ENCODE peak calls at places on chromosomes 4 and X, in four cellular contexts. C is HEK293T, K is HepG2, J is K562. E is an unnamed sample.

GRCh38 chrX:107355533-107355932 is 93.9 kb upstream of the FRMPD3 start:
- DNase-seq in C (no peak), K (no peak), J (no peak), E (no peak)

GRCh38 chr4:120452006-120452405 is 385.4 kb upstream of the MAD2L1 start:
- DNase-seq in J (no peak), K (no peak), C (no peak), E (no peak)

GRCh38 chr4:58475097-58475496 is 1364.9 kb upstream of the IGFBP7 start:
- DNase-seq in K (no peak), J (no peak), C (no peak), E (no peak)

GRCh38 chr4:182147391-182147790 is 95.8 kb upstream of the TENM3 start:
- DNase-seq in K (no peak), J (no peak), C (no peak), E (no peak)

GRCh38 chr4:125620066-125620850 is 305.5 kb downstream of the FAT4 start:
- DNase-seq in J (no peak), C (no peak), K (no peak), E (no peak)

GRCh38 chr4:32884198-32884597 is 2164.0 kb downstream of the PCDH7 start:
- DNase-seq in C (no peak), K (no peak), J (no peak), E (no peak)

GRCh38 chr4:165440415-165440882 is 61.6 kb downstream of the CPE start:
- DNase-seq in J (no peak), C (no peak), K (peak; percentile 23), E (no peak)

GRCh38 chr4:164731827-164732474 is 22.0 kb upstream of the SMIM31 start:
- DNase-seq in C (peak; percentile 68), J (peak; percentile 62), K (peak; percentile 20), E (peak; percentile 3)

GRCh38 chrX:36198575-36198974 is 279.0 kb downstream of the CFAP47 start:
- DNase-seq in C (no peak), K (no peak), J (no peak), E (no peak)

GRCh38 chr4:150960818-150961217 is 54.3 kb downstream of the LRBA start:
- DNase-seq in C (peak; percentile 32), K (peak; percentile 35), J (peak; percentile 49), E (no peak)

GRCh38 chr4:72076562-72076961 is 44.8 kb downstream of the NPFFR2 start:
- DNase-seq in K (no peak), J (no peak), C (no peak), E (no peak)

GRCh38 chr4:1405636-1406415 is 416 bp downstream of the NKX1-1 start:
- DNase-seq in K (no peak), C (no peak), J (no peak), E (no peak)

GRCh38 chr4:105113800-105114199 is 32.9 kb upstream of the TET2 start:
- DNase-seq in C (no peak), J (no peak), K (no peak), E (no peak)

GRCh38 chr4:96016615-96017299 is 176.9 kb downstream of the PDHA2 start:
- DNase-seq in K (no peak), C (no peak), J (no peak), E (no peak)

GRCh38 chr4:183659029-183659870 is at the start of the genes RWDD4 and TRAPPC11:
- DNase-seq in C (peak; percentile 87), J (peak; percentile 98), K (peak; percentile 94), E (peak; percentile 95)

GRCh38 chr4:127400736-127401346 is 231.9 kb upstream of the INTU start:
- DNase-seq in C (peak; percentile 50), K (peak; percentile 66), J (peak; percentile 53), E (peak; percentile 9)

GRCh38 chr4:186829740-186830449 is 106.2 kb upstream of the FAT1 start:
- DNase-seq in K (peak; percentile 52), J (peak; percentile 50), C (no peak), E (no peak)

GRCh38 chr4:3305610-3306371 is 13.0 kb downstream of the RGS12 start:
- DNase-seq in K (no peak), C (no peak), J (peak; percentile 33), E (no peak)

GRCh38 chrX:117936162-117936561 is 180.4 kb downstream of the KLHL13 start:
- DNase-seq in C (no peak), J (no peak), K (no peak), E (no peak)

GRCh38 chr4:78880874-78881492 is 58.3 kb downstream of the PAQR3 start:
- DNase-seq in K (no peak), C (no peak), J (no peak), E (no peak)

GRCh38 chr4:182920676-182921075 is 3.5 kb upstream of the DCTD start:
- DNase-seq in K (no peak), C (no peak), J (no peak), E (no peak)

GRCh38 chrX:70479197-70479969 is 34.7 kb downstream of the DLG3 start:
- DNase-seq in J (no peak), C (no peak), K (peak; percentile 67), E (no peak)

GRCh38 chrX:129777218-129777768 is 2.5 kb upstream of the SASH3 start:
- DNase-seq in K (peak; percentile 19), C (no peak), J (no peak), E (no peak)

GRCh38 chr4:165199286-165199685 is 8.1 kb upstream of the KLHL2 start:
- DNase-seq in C (no peak), K (no peak), J (no peak), E (no peak)

GRCh38 chr4:41725254-41725653 is 23.3 kb downstream of the PHOX2B start:
- DNase-seq in C (no peak), K (no peak), J (no peak), E (no peak)

GRCh38 chr4:111849726-111850284 is 295.4 kb upstream of the FAM241A start:
- DNase-seq in J (no peak), C (no peak), K (no peak), E (no peak)

GRCh38 chr4:7726665-7727413 is 212.8 kb downstream of the AFAP1 start:
- DNase-seq in J (no peak), C (no peak), K (no peak), E (no peak)

GRCh38 chr4:88143504-88143903 is 14.9 kb downstream of the ABCG2 start:
- DNase-seq in C (no peak), K (no peak), J (no peak), E (no peak)

GRCh38 chr4:139131209-139131870 is 45.7 kb downstream of the ELF2 start:
- DNase-seq in K (no peak), C (no peak), J (no peak), E (no peak)

GRCh38 chrX:147735364-147735763 is 176.4 kb upstream of the FMR1 start:
- DNase-seq in C (no peak), J (no peak), K (no peak), E (no peak)

GRCh38 chrX:84737471-84737871 is 235.2 kb upstream of the HDX start:
- DNase-seq in C (no peak), K (no peak), J (no peak), E (no peak)

GRCh38 chrX:96440941-96441340 is 243.7 kb upstream of the DIAPH2 start:
- DNase-seq in K (no peak), C (no peak), J (no peak), E (no peak)

GRCh38 chrX:20026278-20026677 is 35.4 kb upstream of the BCLAF3 start:
- DNase-seq in C (no peak), J (no peak), K (peak; percentile 50), E (no peak)

GRCh38 chr4:187235456-187236170 is 512.0 kb upstream of the FAT1 start:
- DNase-seq in J (no peak), C (no peak), K (no peak), E (no peak)

GRCh38 chr4:101345596-101346311 is 1.6 kb downstream of the PPP3CA start:
- DNase-seq in K (peak; percentile 31), C (peak; percentile 40), J (peak; percentile 43), E (no peak)

GRCh38 chrX:12999422-12999821 is 24.5 kb downstream of the TMSB4X start:
- DNase-seq in K (no peak), C (no peak), J (no peak), E (no peak)

GRCh38 chr4:39285853-39286252 is 80.3 kb downstream of the RFC1 start:
- DNase-seq in K (no peak), J (no peak), C (no peak), E (no peak)

GRCh38 chr4:169627307-169627706 is 6.9 kb downstream of the CLCN3 start:
- DNase-seq in C (no peak), J (no peak), K (no peak), E (no peak)

GRCh38 chr4:30720021-30720655 is at the start of gene PCDH7:
- DNase-seq in K (no peak), J (no peak), C (peak; percentile 12), E (no peak)

DNA sequence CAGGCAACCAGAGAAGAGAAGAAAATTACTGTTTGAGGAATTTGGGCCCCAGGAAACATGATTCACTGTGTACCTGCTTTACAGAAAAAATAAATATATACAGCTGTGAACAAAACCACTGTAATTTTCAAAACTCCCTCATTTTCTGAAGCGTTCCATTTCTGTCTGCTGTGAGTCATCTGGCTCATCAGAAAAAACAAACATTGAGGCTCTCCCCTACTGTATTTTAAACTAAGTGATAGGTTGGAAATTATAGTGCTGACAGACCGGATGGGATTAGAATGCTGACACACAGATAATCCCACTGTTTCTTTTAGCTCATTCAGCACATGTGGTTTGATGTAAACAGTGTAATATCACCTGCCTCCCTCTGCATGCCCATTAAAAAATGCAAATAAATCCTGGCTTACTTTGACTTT is 847.0 kb downstream of the TRIML1 start:
- DNase-seq in K (peak; percentile 1), C (no peak), J (no peak), E (no peak)
- TF ChIP-seq FOXK2 in K (no peak), C (no peak), J (no peak), E (no peak)

DNA sequence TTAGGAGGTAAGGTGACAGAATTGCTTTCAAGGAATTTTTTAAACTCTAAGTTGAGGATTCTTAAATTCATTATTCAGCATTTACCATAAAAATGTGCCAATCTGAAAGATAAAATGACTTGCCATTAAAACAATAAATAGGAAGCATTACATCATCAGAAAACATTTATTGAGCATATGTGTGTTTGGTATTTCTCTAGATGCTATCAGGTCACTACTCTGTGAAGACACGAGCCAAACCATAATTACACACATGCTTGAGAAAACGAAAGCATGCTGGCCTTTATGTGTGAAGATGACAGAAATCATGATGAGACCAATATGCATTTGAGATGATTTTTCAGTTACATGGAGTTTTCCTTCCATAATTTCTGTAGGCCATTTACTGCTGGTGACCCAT is 12.3 kb upstream of the IL21 start:
- DNase-seq in C (no peak), J (no peak), K (no peak), E (no peak)
- TF ChIP-seq FOXK2 in C (no peak), J (no peak), K (no peak), E (no peak)

GRCh38 chr4:103718993-103719319 is 829 bp downstream of the TACR3 start:
- DNase-seq in K (no peak), J (no peak), C (no peak), E (no peak)
- TF ChIP-seq FOXK2 in K (no peak), J (no peak), C (no peak), E (no peak)

GRCh38 chr4:57073559-57073958 is 36.6 kb downstream of the IGFBP7 start:
- DNase-seq in J (no peak), C (no peak), K (no peak), E (no peak)

GRCh38 chr4:57075353-57075752 is 34.8 kb downstream of the IGFBP7 start:
- DNase-seq in J (no peak), K (no peak), C (no peak), E (no peak)

GRCh38 chr4:57076646-57077045 is 33.5 kb downstream of the IGFBP7 start:
- DNase-seq in J (no peak), C (no peak), K (no peak), E (no peak)

GRCh38 chr4:57077550-57078311 is 32.5 kb downstream of the IGFBP7 start:
- DNase-seq in K (peak; percentile 50), C (no peak), J (no peak), E (no peak)

GRCh38 chr4:57074753-57075152 is 35.4 kb downstream of the IGFBP7 start:
- DNase-seq in K (no peak), C (no peak), J (no peak), E (no peak)
- TF ChIP-seq FOXK2 in K (no peak), C (no peak), J (no peak), E (no peak)

E was measured in GM12878.